ENCODE peak calls at places on chromosomes 4 and X, in six cellular contexts. P is RWPE1, M is GOT3, Z is activated gamma-delta T cell treated with Interleukin-2 at 50 U/mL for 16 hours, R is activated T-cell treated with anti-CD3 and anti-CD28 coated beads for 1 hour, N is H9. D is an unnamed sample.

GRCh38 chr4:25884040-25884788 is 21.4 kb upstream of the SEL1L3 start:
- DNase-seq in P (no peak), M (no peak), Z (no peak), R (no peak), N (no peak), D (no peak)

GRCh38 chrX:111164728-111165127 is 68.7 kb downstream of the PAK3 start:
- DNase-seq in P (no peak), M (no peak), Z (no peak), R (no peak), N (no peak), D (no peak)

GRCh38 chr4:80463509-80463908 is 128.0 kb downstream of the CFAP299 start:
- DNase-seq in P (no peak), M (no peak), Z (no peak), R (no peak), N (no peak), D (no peak)

GRCh38 chrX:136185409-136186022 is 38.2 kb downstream of the FHL1 start:
- DNase-seq in P (no peak), M (no peak), Z (no peak), R (no peak), N (no peak), D (no peak)

GRCh38 chr4:79917246-79917645 is 155.8 kb downstream of the ANTXR2 start:
- DNase-seq in P (peak), M (peak), Z (peak), R (peak), N (peak), D (peak)

GRCh38 chr4:18012115-18012806 is 9.3 kb downstream of the LCORL start:
- DNase-seq in P (no peak), M (no peak), Z (no peak), R (no peak), N (no peak), D (no peak)

GRCh38 chrX:133350751-133351150 is 64.5 kb downstream of the GPC4 start:
- DNase-seq in P (no peak), M (no peak), Z (no peak), R (no peak), N (no peak), D (peak)

GRCh38 chr4:146442801-146443200 is 78.9 kb downstream of the SLC10A7 start:
- DNase-seq in P (peak), M (no peak), Z (no peak), R (no peak), N (no peak), D (no peak)

GRCh38 chr4:74370912-74371311 is 6.0 kb downstream of the EREG start:
- DNase-seq in P (peak), M (no peak), Z (no peak), R (no peak), N (peak), D (no peak)

GRCh38 chr4:95219109-95219508 is 329.7 kb downstream of the UNC5C start:
- DNase-seq in P (no peak), M (no peak), Z (no peak), R (no peak), N (no peak), D (no peak)

GRCh38 chr4:29278580-29278979 is 1441.6 kb upstream of the PCDH7 start:
- DNase-seq in P (no peak), M (no peak), Z (no peak), R (no peak), N (no peak), D (no peak)

GRCh38 chr4:8468746-8469535 is 28.4 kb downstream of the TRMT44 start:
- DNase-seq in P (peak), M (no peak), Z (no peak), R (peak), N (peak), D (peak)

GRCh38 chr4:3768842-3769641 is 2.9 kb downstream of the ADRA2C start:
- DNase-seq in P (no peak), M (no peak), Z (no peak), R (no peak), N (no peak), D (no peak)

GRCh38 chr4:57265831-57266582 is 155.8 kb upstream of the IGFBP7 start:
- DNase-seq in P (no peak), M (no peak), Z (no peak), R (no peak), N (peak), D (peak)

GRCh38 chr4:1855334-1856070 is 454 bp downstream of the LETM1 start:
- DNase-seq in P (no peak), M (no peak), Z (no peak), R (no peak), N (no peak), D (no peak)

GRCh38 chrX:114800719-114801118 is 216.7 kb downstream of the IL13RA2 start:
- DNase-seq in P (peak), M (no peak), Z (no peak), R (no peak), N (no peak), D (no peak)

GRCh38 chr4:82704156-82704555 is 94.4 kb downstream of the SCD5 start:
- DNase-seq in P (no peak), M (no peak), Z (no peak), R (no peak), N (no peak), D (no peak)

GRCh38 chrX:46665232-46666162 is 91.9 kb downstream of the CHST7 start:
- DNase-seq in P (peak), M (no peak), Z (no peak), R (no peak), N (no peak), D (no peak)

GRCh38 chr4:138235419-138235952 is 6.7 kb downstream of the SLC7A11 start:
- DNase-seq in P (no peak), M (no peak), Z (no peak), R (no peak), N (no peak), D (no peak)

GRCh38 chr4:76665139-76665538 is 230.1 kb downstream of the SHROOM3 start:
- DNase-seq in P (peak), M (no peak), Z (no peak), R (no peak), N (no peak), D (no peak)

GRCh38 chr4:41069838-41070237 is 144.5 kb downstream of the APBB2 start:
- DNase-seq in P (no peak), M (no peak), Z (no peak), R (no peak), N (peak), D (no peak)

GRCh38 chr4:163949976-163950601 is 455.6 kb downstream of the TMA16 start:
- DNase-seq in P (no peak), M (no peak), Z (no peak), R (no peak), N (no peak), D (no peak)

GRCh38 chrX:125096469-125096868 is 223.2 kb upstream of the TEX13C start:
- DNase-seq in P (no peak), M (no peak), Z (no peak), R (no peak), N (no peak), D (no peak)

GRCh38 chr4:72809208-72809607 is 240.2 kb upstream of the ADAMTS3 start:
- DNase-seq in P (no peak), M (no peak), Z (no peak), R (no peak), N (no peak), D (no peak)

GRCh38 chrX:16577483-16578029 is 72.4 kb upstream of the S100G start:
- DNase-seq in P (no peak), M (no peak), Z (no peak), R (no peak), N (no peak), D (no peak)